ENCODE peak calls at places on chromosomes 2 and 18, in four cellular contexts. T, N, Z and U are unnamed samples.

GRCh38 chr18:69127844-69128486 is 272.7 kb upstream of the DOK6 start:
- DNase-seq in Z (no peak), T (no peak), N (no peak), U (no peak)

GRCh38 chr2:101187131-101187530 is 35.9 kb upstream of the TBC1D8 start:
- DNase-seq in N (no peak), T (no peak), Z (no peak), U (no peak)

GRCh38 chr2:218858138-218858445 is 1.5 kb upstream of the WNT6 start:
- DNase-seq in Z (no peak), T (no peak), N (no peak), U (no peak)

GRCh38 chr2:108148555-108148954 is 91.2 kb upstream of the SULT1C3 start:
- DNase-seq in N (no peak), Z (no peak), T (no peak), U (no peak)

GRCh38 chr2:158042666-158043065 is 59.0 kb upstream of the UPP2 start:
- DNase-seq in N (no peak), Z (no peak), T (peak), U (peak)

GRCh38 chr18:31241900-31242409 is 76.0 kb upstream of the DSG1 start:
- DNase-seq in T (peak), Z (no peak), N (peak), U (no peak)

GRCh38 chr18:35028556-35028955 is 12.7 kb upstream of the MAPRE2 start:
- DNase-seq in N (no peak), Z (no peak), T (no peak), U (no peak)

GRCh38 chr2:237471457-237472186 is 15.4 kb upstream of the MLPH start:
- DNase-seq in N (no peak), Z (no peak), T (peak), U (peak)

GRCh38 chr2:134360750-134361487 is 107.0 kb downstream of the MGAT5 start:
- DNase-seq in N (no peak), Z (no peak), T (peak), U (no peak)

GRCh38 chr2:239895669-239896068 is 129.5 kb downstream of the NDUFA10 start:
- DNase-seq in T (no peak), Z (no peak), N (no peak), U (no peak)

GRCh38 chr2:109046925-109047508 is 58.0 kb upstream of the EDAR start:
- DNase-seq in Z (no peak), T (no peak), N (no peak), U (peak)

GRCh38 chr2:190682168-190682567 is 33.3 kb downstream of the NAB1 start:
- DNase-seq in N (no peak), Z (peak), T (no peak), U (no peak)

GRCh38 chr2:61793389-61793836 is 60.4 kb downstream of the FAM161A start:
- DNase-seq in Z (no peak), N (peak), T (peak), U (peak)

GRCh38 chr2:132463719-132464118 is 47.1 kb downstream of the GPR39 start:
- DNase-seq in T (no peak), Z (no peak), N (no peak), U (no peak)

GRCh38 chr2:7666561-7667259 is 749.5 kb downstream of the RNF144A start:
- DNase-seq in T (no peak), Z (no peak), N (no peak), U (no peak)